ENCODE peak calls at places on chromosome 12, in seven cellular contexts. G is right lobe of liver, V is H9, J is bronchial epithelial cell, I is GM23338, D is IMR-90, O is Peyer's patch. U is an unnamed sample. For H3K27me3, the result is how much of the 10 kb centered on the place peaks cover.

GRCh38 chr12:123114305-123115083 is 36.4 kb downstream of the PITPNM2 start:
- DNase-seq in G (no peak), V (no peak), J (no peak), I (no peak), D (no peak), O (no peak), U (no peak)

GRCh38 chr12:16972923-16973770 is 367.2 kb upstream of the LMO3 start:
- DNase-seq in G (no peak), V (no peak), J (no peak), I (no peak), D (no peak), O (no peak), U (no peak)

GRCh38 chr12:104910196-104910840 is 47.8 kb downstream of the SLC41A2 start:
- DNase-seq in G (no peak), V (no peak), J (peak), I (no peak), D (peak), O (no peak), U (no peak)

GRCh38 chr12:78088391-78088832 is 257.7 kb downstream of the NAV3 start:
- DNase-seq in G (no peak), V (no peak), J (no peak), I (no peak), D (peak), O (no peak), U (no peak)

GRCh38 chr12:19285793-19286448 is 153.4 kb upstream of the AEBP2 start:
- DNase-seq in G (no peak), V (no peak), J (no peak), I (no peak), D (no peak), O (no peak), U (no peak)

GRCh38 chr12:29350080-29350479 is 30.9 kb downstream of the ERGIC2 start:
- DNase-seq in G (no peak), V (no peak), J (peak), I (no peak), D (peak), O (no peak), U (peak)

GRCh38 chr12:1047898-1048660 is 57.1 kb downstream of the ERC1 start:
- DNase-seq in G (no peak), V (no peak), J (no peak), I (peak), D (no peak), O (no peak), U (no peak)

GRCh38 chr12:31594681-31595080 is 3.7 kb upstream of the DENND5B start:
- DNase-seq in G (no peak), V (no peak), J (no peak), I (no peak), D (peak), O (no peak), U (no peak)

GRCh38 chr12:54298904-54299303 is 1.9 kb downstream of the NFE2 start:
- DNase-seq in G (no peak), V (no peak), J (no peak), I (no peak), D (no peak), O (no peak), U (no peak)

GRCh38 chr12:94997726-94998125 is 5.8 kb downstream of the NDUFA12 start:
- DNase-seq in G (no peak), V (no peak), J (no peak), I (no peak), D (no peak), O (no peak), U (no peak)

GRCh38 chr12:95699579-95699978 is 91.0 kb downstream of the NTN4 start:
- DNase-seq in G (no peak), V (no peak), J (no peak), I (no peak), D (no peak), O (no peak), U (no peak)

GRCh38 chr12:127161466-127161865 is 1105.5 kb upstream of the TMEM132C start:
- DNase-seq in G (no peak), V (no peak), J (no peak), I (no peak), D (no peak), O (no peak), U (no peak)

GRCh38 chr12:88334271-88334670 is 192.2 kb downstream of the TMTC3 start:
- DNase-seq in G (no peak), V (no peak), J (peak), I (peak), D (peak), O (no peak), U (peak)

GRCh38 chr12:22880331-22880730 is 255.4 kb downstream of the ETNK1 start:
- DNase-seq in G (no peak), V (no peak), J (peak), I (no peak), D (no peak), O (no peak), U (no peak)

GRCh38 chr12:4736048-4736447 is 15.8 kb downstream of the GALNT8 start:
- DNase-seq in G (no peak), V (no peak), J (no peak), I (no peak), D (no peak), O (no peak), U (no peak)

GRCh38 chr12:57093412-57094193 is 4.7 kb downstream of the NAB2 start:
- DNase-seq in G (peak), V (peak), J (peak), I (peak), D (peak), O (peak), U (no peak)

GRCh38 chr12:67651380-67651695 is 2.8 kb downstream of the DYRK2 start:
- DNase-seq in G (no peak), V (no peak), J (peak), I (peak), D (peak), O (no peak), U (no peak)

GRCh38 chr12:54933381-54933780 is 51.2 kb downstream of the TESPA1 start:
- DNase-seq in G (no peak), V (no peak), J (peak), I (no peak), D (peak), O (no peak), U (no peak)

GRCh38 chr12:11834104-11834812 is 184.8 kb downstream of the ETV6 start:
- DNase-seq in G (no peak), V (peak), J (peak), I (no peak), D (peak), O (no peak), U (no peak)

GRCh38 chr12:48185181-48185919 is 1.9 kb downstream of the CCDC184 start:
- DNase-seq in G (no peak), V (peak), J (no peak), I (peak), D (no peak), O (no peak), U (no peak)

GRCh38 chr12:47088021-47088944 is 8.5 kb upstream of the AMIGO2 start:
- DNase-seq in G (no peak), V (no peak), J (peak), I (no peak), D (peak), O (no peak), U (no peak)

GRCh38 chr12:92756905-92757598 is 54.3 kb downstream of the PLEKHG7 start:
- DNase-seq in G (no peak), V (no peak), J (no peak), I (no peak), D (no peak), O (no peak), U (no peak)

GRCh38 chr12:54612216-54612750 is 22.4 kb downstream of the LACRT start:
- DNase-seq in G (no peak), V (peak), J (no peak), I (no peak), D (no peak), O (no peak), U (no peak)

GRCh38 chr12:54002278-54002914 is 2.4 kb downstream of the HOXC9 start:
- DNase-seq in G (no peak), V (no peak), J (no peak), I (no peak), D (no peak), O (no peak), U (no peak)

GRCh38 chr12:58540480-58541299 is 379.6 kb downstream of the LRIG3 start:
- DNase-seq in G (peak), V (peak), J (peak), I (peak), D (peak), O (peak), U (no peak)

GRCh38 chr12:5188413-5188930 is 144.8 kb downstream of the KCNA5 start:
- DNase-seq in G (no peak), V (no peak), J (no peak), I (no peak), D (no peak), O (no peak), U (no peak)

GRCh38 chr12:7667025-7667575 is 1.4 kb upstream of the APOBEC1 start:
- DNase-seq in G (no peak), V (no peak), J (no peak), I (peak), D (no peak), O (no peak), U (no peak)

GRCh38 chr12:6335451-6336078 is 6.3 kb downstream of the TNFRSF1A start:
- DNase-seq in G (peak), V (peak), J (peak), I (peak), D (peak), O (peak), U (peak)

GRCh38 chr12:6334940-6335450 is 6.9 kb downstream of the TNFRSF1A start:
- DNase-seq in G (peak), V (no peak), J (no peak), I (no peak), D (peak), O (no peak), U (no peak)

GRCh38 chr12:6336859-6337744 is 4.8 kb downstream of the TNFRSF1A start:
- DNase-seq in G (peak), V (no peak), J (no peak), I (no peak), D (no peak), O (peak), U (no peak)

GRCh38 chr12:6337958-6338406 is 3.9 kb downstream of the TNFRSF1A start:
- DNase-seq in G (no peak), V (no peak), J (no peak), I (no peak), D (no peak), O (no peak), U (no peak)

DNA sequence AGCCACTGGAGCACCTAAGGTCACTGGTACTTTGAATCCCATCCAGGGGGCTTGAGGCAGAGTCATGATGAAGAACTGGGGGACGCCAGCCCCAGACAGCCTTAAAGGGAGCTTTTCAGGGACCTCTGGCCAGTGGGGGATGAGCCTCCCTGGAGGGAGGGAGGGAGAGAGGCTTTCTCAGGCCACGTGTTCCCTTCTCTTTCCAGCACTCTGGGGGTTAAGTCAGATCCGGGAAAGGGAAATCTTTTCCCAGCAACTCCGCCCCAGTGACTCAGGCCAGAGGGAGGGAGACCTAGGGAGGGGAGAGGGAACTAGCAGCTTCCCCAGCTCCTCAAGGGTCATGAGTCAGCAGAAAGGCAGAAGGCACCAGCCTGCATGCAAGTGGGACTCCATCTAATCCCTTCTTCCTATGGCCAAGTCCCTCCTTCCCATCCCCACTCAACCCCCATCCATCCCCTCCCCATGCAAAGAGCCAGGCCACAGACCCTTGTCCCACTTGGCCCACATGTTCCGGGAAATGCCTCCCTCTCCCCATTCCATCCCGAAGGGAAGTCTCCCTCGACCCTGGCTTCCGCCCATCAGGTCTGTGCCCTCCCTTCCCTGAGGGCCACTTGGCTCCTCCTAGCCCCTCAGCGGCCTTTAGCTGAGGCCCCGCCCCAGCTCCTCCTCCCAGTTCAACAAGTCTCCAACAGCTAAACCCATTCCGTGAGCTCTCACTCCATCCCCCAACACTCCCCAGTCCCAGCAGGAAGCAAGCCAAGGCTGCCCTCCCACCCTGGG is 5.6 kb downstream of the TNFRSF1A start:
- DNase-seq in G (peak), V (peak), J (peak), I (peak), D (peak), O (peak), U (peak)
- TF ChIP-seq CTCF in G (no peak), V (no peak), J (no peak), I (no peak), D (no peak), O (no peak), U (no peak)

DNA sequence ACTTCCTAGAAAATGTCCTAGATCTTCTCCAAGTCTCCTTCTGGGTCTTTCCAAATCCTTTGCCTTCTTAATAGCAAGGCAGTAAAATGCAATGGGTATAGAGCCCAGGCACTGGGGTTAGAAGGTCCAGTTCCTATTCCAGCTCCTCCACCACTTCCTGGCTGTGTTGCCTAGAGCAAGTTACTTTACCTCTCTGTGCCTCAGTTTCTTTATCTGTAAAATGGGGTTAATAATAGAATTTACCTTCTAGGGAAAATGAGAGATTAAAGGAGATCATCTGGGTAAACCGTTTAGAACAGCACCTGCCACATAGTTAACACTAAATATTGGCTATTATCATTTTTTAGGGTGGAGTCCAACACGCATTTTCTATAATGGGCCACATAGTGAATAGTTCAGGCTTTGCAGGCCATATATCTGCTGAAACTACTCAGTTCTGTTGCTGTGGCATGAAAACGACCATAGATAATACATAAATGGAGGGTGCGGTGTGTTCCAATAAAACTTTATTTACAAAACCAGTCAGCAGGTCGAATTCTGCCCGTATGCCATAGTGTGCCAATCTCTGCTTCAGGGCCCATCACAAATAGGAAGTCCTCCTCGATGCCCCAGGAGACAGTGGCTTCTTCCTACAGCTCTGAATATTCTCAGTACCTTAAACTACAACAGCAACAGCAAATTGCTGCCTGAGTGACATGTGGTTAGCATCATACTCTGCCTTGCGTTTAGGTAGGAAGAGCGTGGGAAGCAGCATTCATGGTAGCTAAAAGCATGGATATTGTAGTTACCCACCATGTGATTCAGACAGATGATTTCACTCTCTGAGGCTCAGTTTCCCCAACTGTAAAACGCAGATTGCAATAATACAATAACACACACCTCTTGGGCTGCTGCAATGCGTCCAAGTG is 60.9 kb downstream of the SVOP start:
- DNase-seq in G (no peak), V (no peak), J (no peak), I (no peak), D (no peak), O (no peak), U (no peak)
- H3K27me3 ChIP-seq in G (under half), V (under half), J (under half), I (under half), D (under half), O (under half), U (under half)

GRCh38 chr12:121061831-121062230 is 22.8 kb upstream of the OASL start:
- DNase-seq in G (no peak), V (no peak), J (no peak), I (no peak), D (peak), O (no peak), U (no peak)
- TF ChIP-seq CTCF in G (peak), V (peak), J (no peak), I (peak), D (peak), O (peak), U (peak)

GRCh38 chr12:75850751-75851462 is 180.7 kb downstream of the PHLDA1 start:
- DNase-seq in G (no peak), V (no peak), J (peak), I (no peak), D (peak), O (no peak), U (no peak)
- H3K27me3 ChIP-seq in G (under half), V (under half), J (under half), I (under half), D (under half), O (under half), U (under half)

GRCh38 chr12:69052613-69053408 is 119.8 kb upstream of the CPM start:
- DNase-seq in G (no peak), V (peak), J (peak), I (peak), D (peak), O (no peak), U (peak)
- TF ChIP-seq CTCF in G (no peak), V (no peak), J (no peak), I (no peak), D (peak), O (no peak), U (peak)

GRCh38 chr12:109631236-109632150 is 57.9 kb downstream of the MVK start:
- DNase-seq in G (no peak), V (no peak), J (no peak), I (no peak), D (no peak), O (no peak), U (no peak)
- H3K27me3 ChIP-seq in G (under half), V (under half), J (under half), I (under half), D (under half), O (under half), U (under half)

GRCh38 chr12:12890815-12891645 is at the start of gene GPRC5A:
- DNase-seq in G (peak), V (peak), J (peak), I (peak), D (peak), O (peak), U (peak)
- TF ChIP-seq CTCF in G (peak), V (peak), J (peak), I (no peak), D (peak), O (peak), U (peak)

GRCh38 chr12:130998136-130998535 is 44.4 kb downstream of the ADGRD1 start:
- DNase-seq in G (no peak), V (no peak), J (no peak), I (no peak), D (no peak), O (no peak), U (no peak)
- H3K27me3 ChIP-seq in G (under half), V (under half), J (under half), I (under half), D (under half), O (under half), U (under half)

GRCh38 chr12:60107992-60108391 is 512.2 kb downstream of the SLC16A7 start:
- DNase-seq in G (no peak), V (no peak), J (no peak), I (no peak), D (no peak), O (no peak), U (no peak)

GRCh38 chr12:60112063-60112462 is 516.2 kb downstream of the SLC16A7 start:
- DNase-seq in G (no peak), V (no peak), J (no peak), I (no peak), D (no peak), O (no peak), U (no peak)

GRCh38 chr12:60101715-60102114 is 505.9 kb downstream of the SLC16A7 start:
- DNase-seq in G (no peak), V (no peak), J (peak), I (no peak), D (peak), O (no peak), U (no peak)

GRCh38 chr12:60100852-60101251 is 505.0 kb downstream of the SLC16A7 start:
- DNase-seq in G (no peak), V (no peak), J (peak), I (no peak), D (no peak), O (no peak), U (no peak)

GRCh38 chr12:60106207-60106606 is 510.4 kb downstream of the SLC16A7 start:
- DNase-seq in G (no peak), V (no peak), J (peak), I (no peak), D (peak), O (no peak), U (no peak)
- TF ChIP-seq CTCF in G (no peak), V (peak), J (peak), I (peak), D (peak), O (no peak), U (no peak)

GRCh38 chr12:79658221-79658620 is 32.5 kb downstream of the PAWR start:
- DNase-seq in G (no peak), V (no peak), J (no peak), I (no peak), D (peak), O (no peak), U (no peak)
- H3K27me3 ChIP-seq in G (under half), V (under half), J (under half), I (under half), D (under half), O (under half), U (under half)